ENCODE peak calls at places on chromosomes 13 and 19, in five cellular contexts. I, O, D, P and Q are unnamed samples.
A peak's percentile ranks its signal among the peaks of the same experiment; 100 is the strongest.

GRCh38 chr19:4679416-4679815 is 9.3 kb upstream of the MYDGF start:
- DNase-seq in I (no peak), O (no peak), D (no peak), P (no peak), Q (no peak)

GRCh38 chr13:32650705-32651311 is 64.6 kb downstream of the PDS5B start:
- DNase-seq in I (no peak), O (peak; percentile 67), D (peak; percentile 10), P (no peak), Q (peak; percentile 18)

GRCh38 chr13:21116141-21116540 is 54.8 kb upstream of the LATS2 start:
- DNase-seq in I (no peak), O (no peak), D (no peak), P (no peak), Q (no peak)

GRCh38 chr19:13033819-13034611 is 38.7 kb downstream of the NFIX start:
- DNase-seq in I (no peak), O (peak; percentile 79), D (peak; percentile 68), P (peak; percentile 79), Q (no peak)

GRCh38 chr13:49343255-49343654 is 95.5 kb downstream of the CDADC1 start:
- DNase-seq in I (no peak), O (no peak), D (no peak), P (no peak), Q (no peak)

GRCh38 chr13:33363328-33363727 is 77.8 kb upstream of the STARD13 start:
- DNase-seq in I (no peak), O (no peak), D (no peak), P (peak; percentile 61), Q (no peak)

GRCh38 chr13:41562083-41562482 is 104.7 kb downstream of the RGCC start:
- DNase-seq in I (no peak), O (no peak), D (no peak), P (no peak), Q (peak; percentile 57)

GRCh38 chr13:99465454-99465853 is 35.8 kb upstream of the TM9SF2 start:
- DNase-seq in I (no peak), O (no peak), D (no peak), P (no peak), Q (no peak)

GRCh38 chr13:91058919-91059318 is 288.6 kb upstream of the MIR17HG start:
- DNase-seq in I (no peak), O (no peak), D (no peak), P (no peak), Q (no peak)

GRCh38 chr13:34155931-34156607 is 338.1 kb downstream of the RFC3 start:
- DNase-seq in I (no peak), O (no peak), D (no peak), P (no peak), Q (no peak)

GRCh38 chr13:32428581-32429072 is 697 bp upstream of the N4BP2L1 start:
- DNase-seq in I (no peak), O (no peak), D (no peak), P (no peak), Q (no peak)

GRCh38 chr19:58585442-58586130 is 12.5 kb upstream of the MZF1 start:
- DNase-seq in I (no peak), O (no peak), D (no peak), P (no peak), Q (no peak)

GRCh38 chr19:41995959-41996797 is 2.1 kb upstream of the ATP1A3 start:
- DNase-seq in I (no peak), O (peak; percentile 82), D (peak; percentile 72), P (no peak), Q (no peak)

GRCh38 chr19:21611659-21612402 is 106.4 kb downstream of the ZNF429 start:
- DNase-seq in I (no peak), O (no peak), D (no peak), P (no peak), Q (no peak)

GRCh38 chr19:1259206-1259872 is 9.8 kb upstream of the CIRBP start:
- DNase-seq in I (no peak), O (peak; percentile 63), D (peak; percentile 25), P (peak; percentile 88), Q (no peak)

GRCh38 chr19:30792561-30793505 is 420.6 kb downstream of the ZNF536 start:
- DNase-seq in I (no peak), O (no peak), D (no peak), P (no peak), Q (no peak)

GRCh38 chr19:2887391-2887914 is 13.3 kb upstream of the ZNF57 start:
- DNase-seq in I (no peak), O (peak; percentile 36), D (peak; percentile 46), P (no peak), Q (peak; percentile 24)

DNA sequence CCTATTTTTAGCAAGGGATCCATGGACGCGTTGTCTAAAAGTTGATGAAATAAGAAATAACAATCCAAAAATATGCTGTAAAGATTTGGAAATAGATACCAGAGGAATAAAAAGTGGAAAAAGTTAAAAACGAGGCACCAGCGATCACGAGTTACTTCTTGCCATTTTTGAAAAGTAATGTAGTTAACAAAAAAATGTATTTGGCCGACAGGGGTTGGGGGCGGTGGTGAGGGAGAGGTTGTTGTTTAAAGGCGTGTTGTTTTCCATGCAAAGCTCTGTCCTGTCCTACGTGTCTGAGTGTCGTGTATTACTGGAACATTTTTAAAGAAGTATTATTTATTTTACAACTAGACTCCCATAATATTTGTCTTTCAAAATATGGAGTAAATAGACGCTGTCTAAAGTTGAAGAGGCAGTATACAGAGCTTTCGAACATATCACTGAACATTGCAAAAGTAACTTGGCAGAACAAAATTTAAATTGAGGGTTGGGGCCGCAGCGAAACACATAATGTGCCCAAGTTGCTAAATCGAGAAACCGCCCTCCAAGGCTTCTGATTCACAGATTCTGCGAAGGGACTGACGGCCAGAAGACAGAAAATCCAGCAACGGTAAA is 836 bp downstream of the FBXO17 start:
- DNase-seq in I (no peak), O (no peak), D (no peak), P (no peak), Q (no peak)
- TF ChIP-seq CTCF in I (no peak), O (no peak), D (no peak), P (no peak), Q (no peak)

GRCh38 chr13:75366380-75367280 is 115.3 kb downstream of the TBC1D4 start:
- DNase-seq in I (no peak), O (no peak), D (no peak), P (no peak), Q (no peak)
- TF ChIP-seq CTCF in I (no peak), O (no peak), D (no peak), P (no peak), Q (no peak)

GRCh38 chr13:113122571-113123225 is at the start of gene F10:
- DNase-seq in I (peak; percentile 48), O (peak; percentile 76), D (no peak), P (peak; percentile 48), Q (peak; percentile 68)

GRCh38 chr13:113121183-113121927 is 1.2 kb upstream of the F10 start:
- DNase-seq in I (no peak), O (no peak), D (no peak), P (peak; percentile 32), Q (no peak)

GRCh38 chr13:113124211-113125025 is 1.8 kb downstream of the F10 start:
- DNase-seq in I (no peak), O (no peak), D (no peak), P (peak; percentile 25), Q (no peak)

GRCh38 chr13:113121928-113122420 is 625 bp upstream of the F10 start:
- DNase-seq in I (no peak), O (no peak), D (no peak), P (peak; percentile 41), Q (no peak)

GRCh38 chr13:113123226-113124150 is 889 bp downstream of the F10 start:
- DNase-seq in I (no peak), O (no peak), D (no peak), P (peak; percentile 41), Q (no peak)
- TF ChIP-seq CTCF in I (peak; percentile 21), O (peak; percentile 51), D (peak; percentile 11), P (no peak), Q (peak; percentile 26)

DNA sequence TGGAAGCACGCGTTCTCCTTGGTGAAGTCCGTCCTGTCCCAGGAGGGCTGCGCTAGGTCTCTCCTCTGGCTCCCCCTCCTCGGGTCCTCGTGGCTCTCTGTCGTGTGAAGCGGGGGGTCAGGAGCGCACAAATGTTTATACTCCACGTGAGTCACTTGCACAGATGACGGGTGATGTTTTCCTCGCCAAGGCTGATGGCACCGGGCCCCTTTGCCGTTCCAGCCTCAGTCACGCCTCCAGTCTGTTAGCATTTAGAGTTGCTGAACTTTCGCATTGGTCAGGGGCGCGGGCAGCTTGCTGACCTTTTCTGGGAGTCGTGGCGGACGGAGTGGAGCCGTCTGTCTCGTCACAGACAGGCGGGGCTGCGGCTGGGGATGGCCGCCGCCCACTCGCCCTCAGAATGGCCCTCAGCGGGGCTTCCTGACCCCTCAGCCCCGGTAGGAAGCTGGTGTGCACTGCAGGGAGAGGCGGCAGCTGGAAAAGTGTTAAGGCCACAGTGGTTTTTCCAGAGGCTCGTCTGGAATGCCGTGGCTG is 13.7 kb downstream of the KLHL26 start:
- DNase-seq in I (no peak), O (no peak), D (no peak), P (no peak), Q (peak; percentile 84)
- TF ChIP-seq CTCF in I (no peak), O (no peak), D (no peak), P (no peak), Q (no peak)

DNA sequence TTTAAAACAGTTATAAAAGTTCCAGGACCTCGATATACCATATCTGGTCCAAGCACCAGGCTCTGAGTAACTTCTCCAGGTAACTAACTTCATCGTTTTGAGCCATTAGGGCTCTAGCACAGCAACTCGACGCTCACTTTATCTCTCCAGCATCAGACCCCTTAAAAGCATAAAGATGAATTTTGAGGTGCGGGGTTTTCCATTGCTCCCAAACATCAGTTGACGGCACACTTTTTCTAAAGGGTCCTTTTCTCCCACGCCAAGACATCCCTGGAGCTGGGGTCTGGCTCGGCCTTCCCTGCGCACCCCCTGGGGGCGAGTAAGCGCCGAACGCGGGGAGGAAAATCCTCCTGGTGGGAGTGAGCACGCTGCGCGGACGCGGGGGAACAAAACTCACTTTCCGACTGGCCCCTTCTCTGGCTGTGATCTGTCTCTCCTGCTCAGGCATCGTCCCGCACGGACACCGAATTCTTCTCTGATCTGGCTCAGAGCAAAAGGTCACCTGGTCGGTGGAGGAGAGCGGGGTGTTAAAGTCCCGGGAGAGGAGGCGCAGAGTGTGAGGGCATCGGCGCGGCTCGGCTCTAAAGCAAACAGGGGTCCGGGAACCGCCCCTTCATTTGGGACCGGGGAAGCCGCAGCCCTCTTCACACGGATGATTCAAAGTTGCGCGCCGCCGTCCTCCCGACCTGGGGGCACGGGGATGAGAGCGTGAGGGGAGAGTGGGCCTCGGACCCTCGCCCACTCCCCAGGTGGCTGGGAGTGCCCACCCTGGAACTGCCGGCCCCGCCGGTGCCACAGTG is at the start of gene ATP7B:
- DNase-seq in I (peak; percentile 28), O (peak; percentile 28), D (peak; percentile 31), P (no peak), Q (no peak)
- TF ChIP-seq CTCF in I (peak; percentile 47), O (no peak), D (no peak), P (peak; percentile 19), Q (peak; percentile 8)

DNA sequence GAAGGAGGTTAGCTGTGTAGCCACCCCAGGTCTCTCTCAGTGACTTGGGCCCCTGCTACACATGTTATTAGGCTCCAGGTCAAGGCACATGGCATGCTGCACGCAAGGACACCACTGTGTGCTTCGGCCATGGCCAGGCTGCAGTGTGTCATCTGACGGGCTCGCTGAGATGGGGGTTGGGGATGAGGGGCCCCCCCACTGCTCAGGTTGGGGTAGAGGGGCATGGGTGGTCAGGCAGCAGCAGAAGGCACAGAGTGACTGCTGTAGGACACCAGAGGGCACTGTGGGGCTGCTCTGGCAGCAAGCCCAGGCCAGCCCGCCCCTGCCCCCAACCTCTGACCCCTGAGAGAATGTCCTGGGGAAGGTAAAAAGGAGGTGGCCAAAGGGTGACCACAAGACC is 32.2 kb upstream of the ISYNA1 start:
- DNase-seq in I (no peak), O (peak; percentile 50), D (no peak), P (no peak), Q (no peak)
- TF ChIP-seq CTCF in I (peak; percentile 51), O (peak; percentile 58), D (peak; percentile 37), P (peak; percentile 49), Q (peak; percentile 60)

GRCh38 chr19:56671613-56671994 is at the start of gene ZNF835:
- DNase-seq in I (no peak), O (no peak), D (no peak), P (peak; percentile 94), Q (no peak)
- TF ChIP-seq CTCF in I (no peak), O (no peak), D (no peak), P (peak; percentile 40), Q (no peak)